ENCODE peak calls at places on chromosomes 16 and 17, in six cellular contexts. E, Y, M, L, Q and D are unnamed samples.

GRCh38 chr17:29956225-29956624 is 14.8 kb downstream of the EFCAB5 start:
- DNase-seq in E (no peak), Y (no peak), M (no peak), L (no peak), Q (no peak), D (no peak)

GRCh38 chr17:40448213-40448638 is 5.0 kb downstream of the IGFBP4 start:
- DNase-seq in E (peak), Y (no peak), M (no peak), L (no peak), Q (no peak), D (no peak)

GRCh38 chr17:39096435-39097158 is 54.8 kb downstream of the PLXDC1 start:
- DNase-seq in E (no peak), Y (no peak), M (no peak), L (no peak), Q (no peak), D (no peak)

GRCh38 chr16:75029854-75030253 is 31.0 kb downstream of the ZNRF1 start:
- DNase-seq in E (no peak), Y (no peak), M (peak), L (no peak), Q (no peak), D (no peak)

GRCh38 chr16:57988929-57989328 is 11.5 kb downstream of the ZNF319 start:
- DNase-seq in E (peak), Y (no peak), M (no peak), L (no peak), Q (no peak), D (no peak)

GRCh38 chr16:88309905-88310259 is 72.9 kb upstream of the ZNF469 start:
- DNase-seq in E (peak), Y (no peak), M (no peak), L (no peak), Q (no peak), D (peak)

GRCh38 chr17:29138184-29138955 is 41.8 kb downstream of the MYO18A start:
- DNase-seq in E (peak), Y (no peak), M (no peak), L (no peak), Q (no peak), D (no peak)

GRCh38 chr17:61382796-61383688 is 16.6 kb upstream of the TBX2 start:
- DNase-seq in E (no peak), Y (no peak), M (no peak), L (no peak), Q (no peak), D (no peak)

GRCh38 chr16:50712568-50712914 is 19.1 kb downstream of the NOD2 start:
- DNase-seq in E (no peak), Y (no peak), M (no peak), L (no peak), Q (no peak), D (no peak)

GRCh38 chr17:43755389-43755875 is 3.2 kb downstream of the SOST start:
- DNase-seq in E (no peak), Y (no peak), M (no peak), L (peak), Q (no peak), D (no peak)

GRCh38 chr16:85399583-85400284 is 213.4 kb upstream of the GSE1 start:
- DNase-seq in E (peak), Y (peak), M (no peak), L (no peak), Q (no peak), D (peak)

GRCh38 chr17:45424769-45425124 is 7.9 kb downstream of the ARHGAP27 start:
- DNase-seq in E (no peak), Y (no peak), M (no peak), L (no peak), Q (no peak), D (no peak)

GRCh38 chr16:24010440-24011089 is 174.8 kb downstream of the PRKCB start:
- DNase-seq in E (peak), Y (peak), M (peak), L (peak), Q (peak), D (no peak)

GRCh38 chr17:57924677-57925076 is 30.5 kb downstream of the CUEDC1 start:
- DNase-seq in E (no peak), Y (no peak), M (no peak), L (no peak), Q (no peak), D (no peak)

GRCh38 chr16:84462296-84463210 is 41.9 kb downstream of the MEAK7 start:
- DNase-seq in E (no peak), Y (peak), M (no peak), L (no peak), Q (no peak), D (peak)

GRCh38 chr17:28038802-28039600 is 3.5 kb upstream of the NLK start:
- DNase-seq in E (no peak), Y (no peak), M (peak), L (no peak), Q (no peak), D (no peak)

GRCh38 chr17:55177159-55177913 is 87.4 kb upstream of the HLF start:
- DNase-seq in E (no peak), Y (no peak), M (peak), L (peak), Q (no peak), D (no peak)

GRCh38 chr17:67328026-67328425 is 38.4 kb downstream of the PSMD12 start:
- DNase-seq in E (no peak), Y (no peak), M (no peak), L (no peak), Q (no peak), D (no peak)

GRCh38 chr16:10862432-10862831 is 14.6 kb upstream of the CIITA start:
- DNase-seq in E (no peak), Y (peak), M (peak), L (no peak), Q (peak), D (no peak)

GRCh38 chr17:77356109-77356689 is 215.4 kb downstream of the SEC14L1 start:
- DNase-seq in E (no peak), Y (no peak), M (no peak), L (no peak), Q (no peak), D (peak)

GRCh38 chr17:77783991-77784820 is 174.3 kb upstream of the TNRC6C start:
- DNase-seq in E (no peak), Y (no peak), M (no peak), L (no peak), Q (no peak), D (no peak)

DNA sequence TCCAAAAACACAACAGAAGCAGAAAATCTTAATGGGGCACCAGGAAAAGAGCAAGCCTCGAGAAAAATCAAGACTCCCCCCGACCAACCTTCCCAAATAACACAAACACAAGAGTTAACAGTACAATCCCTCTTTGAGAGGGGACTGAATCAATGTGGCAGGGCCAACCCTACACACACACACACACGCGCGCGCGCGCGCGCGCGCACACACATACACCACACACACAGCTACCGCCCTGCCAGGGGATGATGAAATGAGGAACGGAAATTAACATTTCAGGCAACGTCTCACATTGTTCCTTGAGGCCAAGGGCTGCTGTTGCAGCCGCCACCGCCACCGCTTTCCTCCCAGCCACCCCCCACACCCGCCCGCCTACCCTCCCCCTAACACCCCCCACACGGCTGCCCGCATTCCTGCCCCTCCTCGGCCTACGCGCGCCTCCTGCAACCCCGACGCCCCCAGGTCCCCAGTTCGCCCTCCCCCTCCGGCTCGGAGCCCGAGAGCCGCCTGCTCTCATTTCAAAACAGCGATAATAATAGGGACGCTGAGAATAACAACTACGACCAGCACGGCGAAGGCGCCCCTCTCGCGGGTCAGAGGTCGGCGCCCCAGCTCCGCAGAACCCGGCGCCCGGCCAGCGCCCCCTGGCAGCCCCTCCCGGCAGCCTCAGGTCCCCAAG is 1.2 kb downstream of the ANKRD11 start:
- DNase-seq in E (peak), Y (peak), M (peak), L (peak), Q (peak), D (no peak)
- TF ChIP-seq CTCF in E (no peak), Y (peak), M (peak), L (peak), Q (no peak), D (peak)

GRCh38 chr16:28280881-28281836 is 11.2 kb upstream of the SBK1 start:
- DNase-seq in E (no peak), Y (no peak), M (no peak), L (peak), Q (no peak), D (no peak)
- TF ChIP-seq CTCF in E (no peak), Y (no peak), M (no peak), L (no peak), Q (no peak), D (no peak)

GRCh38 chr17:36777118-36777517 is 160.2 kb upstream of the LHX1 start:
- DNase-seq in E (no peak), Y (no peak), M (no peak), L (peak), Q (no peak), D (no peak)
- TF ChIP-seq CTCF in E (no peak), Y (no peak), M (no peak), L (no peak), Q (no peak), D (no peak)

DNA sequence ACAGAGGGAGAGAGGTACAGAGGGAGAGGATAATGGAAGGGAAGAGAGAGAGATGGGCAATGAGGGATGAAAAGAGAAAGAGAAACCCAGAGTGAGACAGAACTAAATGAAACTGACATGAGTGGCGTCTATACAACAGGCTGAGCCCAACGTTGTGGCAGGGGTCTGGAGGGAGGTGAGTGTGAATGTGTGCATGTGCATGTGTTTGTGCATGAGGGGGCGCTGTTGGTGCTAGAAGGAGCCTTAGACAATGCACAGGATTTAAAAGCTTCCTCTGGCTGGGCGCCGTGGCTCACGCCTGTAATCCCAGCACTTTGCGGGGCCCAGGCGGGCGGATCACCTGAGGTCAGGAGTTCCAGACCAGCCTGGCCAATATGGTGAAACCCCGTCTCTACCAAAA is 454.8 kb upstream of the CDH11 start:
- DNase-seq in E (no peak), Y (no peak), M (no peak), L (peak), Q (no peak), D (no peak)
- TF ChIP-seq CTCF in E (no peak), Y (no peak), M (no peak), L (peak), Q (no peak), D (peak)